ENCODE peak calls at places on chromosomes 12 and 14, in eight cellular contexts. M is OCI-LY7; R is NCI-H2081; D is dorsolateral prefrontal cortex; N is stimulated activated CD8-positive, alpha-beta memory T cell treated with anti-CD3 and anti-CD28 coated beads, Interleukin-7, amount 100 ng/mL, for 1 hour; P is endothelial cell; F is activated CD4-positive, alpha-beta T cell treated with anti-CD3 and anti-CD28 coated beads for 24 hours; A is NCI-H774. K is an unnamed sample.

GRCh38 chr12:131065801-131066200 is 112.1 kb downstream of the ADGRD1 start:
- DNase-seq in M (no peak), R (no peak), D (no peak), N (no peak), P (no peak), F (no peak), A (no peak), K (no peak)

GRCh38 chr12:113039911-113040425 is 16.6 kb upstream of the DTX1 start:
- DNase-seq in M (no peak), R (no peak), D (no peak), N (no peak), P (no peak), F (no peak), A (no peak), K (no peak)

GRCh38 chr12:57590536-57590891 is 478 bp upstream of the PIP4K2C start:
- DNase-seq in M (no peak), R (no peak), D (no peak), N (no peak), P (no peak), F (no peak), A (no peak), K (no peak)

GRCh38 chr12:57009949-57010626 is 3.7 kb upstream of the ZBTB39 start:
- DNase-seq in M (no peak), R (no peak), D (no peak), N (no peak), P (no peak), F (no peak), A (no peak), K (no peak)

GRCh38 chr14:80215756-80216581 is 4.7 kb upstream of the DIO2 start:
- DNase-seq in M (no peak), R (peak; percentile 10), D (no peak), N (no peak), P (no peak), F (no peak), A (no peak), K (no peak)

GRCh38 chr14:64266206-64266605 is 28.0 kb downstream of the ESR2 start:
- DNase-seq in M (peak; percentile 45), R (no peak), D (no peak), N (no peak), P (no peak), F (no peak), A (no peak), K (no peak)

GRCh38 chr14:47539065-47539464 is 136.3 kb downstream of the MDGA2 start:
- DNase-seq in M (peak; percentile 7), R (peak; percentile 27), D (peak; percentile 51), N (no peak), P (peak; percentile 6), F (no peak), A (no peak), K (peak; percentile 7)

GRCh38 chr12:31220633-31221565 is 105.1 kb downstream of the SINHCAF start:
- DNase-seq in M (no peak), R (no peak), D (no peak), N (no peak), P (no peak), F (no peak), A (peak; percentile 75), K (no peak)

GRCh38 chr12:15209782-15210181 is 11.4 kb downstream of the RERG start:
- DNase-seq in M (no peak), R (no peak), D (no peak), N (no peak), P (no peak), F (no peak), A (no peak), K (no peak)

GRCh38 chr12:67161322-67161918 is 107.7 kb upstream of the CAND1 start:
- DNase-seq in M (peak; percentile 49), R (peak; percentile 43), D (no peak), N (no peak), P (peak; percentile 40), F (peak; percentile 15), A (peak; percentile 13), K (peak; percentile 65)

GRCh38 chr14:90616881-90617280 is 199.3 kb downstream of the TTC7B start:
- DNase-seq in M (no peak), R (no peak), D (no peak), N (no peak), P (no peak), F (no peak), A (no peak), K (no peak)

GRCh38 chr14:61111145-61112130 is 130.4 kb downstream of the SLC38A6 start:
- DNase-seq in M (no peak), R (no peak), D (no peak), N (no peak), P (no peak), F (no peak), A (no peak), K (no peak)

GRCh38 chr14:52547027-52547426 is 5.3 kb downstream of the TXNDC16 start:
- DNase-seq in M (peak; percentile 21), R (no peak), D (no peak), N (no peak), P (no peak), F (no peak), A (no peak), K (no peak)

GRCh38 chr14:104215706-104216334 is 77.4 kb downstream of the KIF26A start:
- DNase-seq in M (no peak), R (no peak), D (no peak), N (no peak), P (no peak), F (no peak), A (no peak), K (no peak)

GRCh38 chr12:64522807-64523206 is 70.9 kb downstream of the TBK1 start:
- DNase-seq in M (no peak), R (no peak), D (no peak), N (no peak), P (no peak), F (no peak), A (no peak), K (no peak)

GRCh38 chr12:119696943-119697342 is 29.0 kb downstream of the PRKAB1 start:
- DNase-seq in M (no peak), R (no peak), D (no peak), N (no peak), P (no peak), F (no peak), A (no peak), K (no peak)

GRCh38 chr12:100221523-100221922 is 20.9 kb downstream of the ACTR6 start:
- DNase-seq in M (no peak), R (no peak), D (no peak), N (no peak), P (no peak), F (no peak), A (no peak), K (no peak)

GRCh38 chr12:51760231-51760630 is 88.3 kb downstream of the FIGNL2 start:
- DNase-seq in M (no peak), R (no peak), D (no peak), N (no peak), P (no peak), F (no peak), A (no peak), K (no peak)

GRCh38 chr14:68979722-68980552 is 835 bp upstream of the ACTN1 start:
- DNase-seq in M (no peak), R (peak; percentile 34), D (no peak), N (no peak), P (peak; percentile 38), F (no peak), A (no peak), K (no peak)

GRCh38 chr12:94059394-94060368 is 88.7 kb upstream of the PLXNC1 start:
- DNase-seq in M (no peak), R (no peak), D (no peak), N (no peak), P (no peak), F (no peak), A (no peak), K (no peak)

GRCh38 chr12:75478395-75478794 is 2.2 kb upstream of the GLIPR1 start:
- DNase-seq in M (peak; percentile 21), R (no peak), D (no peak), N (no peak), P (no peak), F (peak; percentile 21), A (no peak), K (no peak)

GRCh38 chr12:92911339-92911738 is 17.8 kb downstream of the EEA1 start:
- DNase-seq in M (no peak), R (no peak), D (no peak), N (no peak), P (no peak), F (no peak), A (no peak), K (no peak)

GRCh38 chr14:70654609-70655008 is 12.9 kb downstream of the TTC9 start:
- DNase-seq in M (peak; percentile 27), R (no peak), D (no peak), N (no peak), P (no peak), F (no peak), A (no peak), K (no peak)

GRCh38 chr14:104299993-104300761 is 161.8 kb downstream of the KIF26A start:
- DNase-seq in M (no peak), R (peak; percentile 28), D (no peak), N (no peak), P (no peak), F (no peak), A (peak; percentile 1), K (no peak)

GRCh38 chr12:46371718-46372130 is 849 bp downstream of the SLC38A2 start:
- DNase-seq in M (peak; percentile 70), R (peak; percentile 61), D (peak; percentile 74), N (peak; percentile 25), P (peak; percentile 57), F (no peak), A (peak; percentile 63), K (no peak)

GRCh38 chr14:66045572-66046021 is 440.6 kb upstream of the CCDC196 start:
- DNase-seq in M (no peak), R (no peak), D (no peak), N (no peak), P (peak; percentile 44), F (no peak), A (no peak), K (no peak)

GRCh38 chr12:80101126-80101525 is 1.8 kb downstream of the OTOGL start:
- DNase-seq in M (no peak), R (no peak), D (no peak), N (no peak), P (no peak), F (no peak), A (peak; percentile 6), K (peak; percentile 6)

GRCh38 chr14:70188608-70189540 is at the start of gene SLC8A3:
- DNase-seq in M (no peak), R (peak; percentile 85), D (peak; percentile 80), N (no peak), P (peak; percentile 55), F (no peak), A (no peak), K (no peak)

GRCh38 chr12:27554421-27555186 is 30.6 kb downstream of the PPFIBP1 start:
- DNase-seq in M (no peak), R (peak; percentile 6), D (peak; percentile 58), N (no peak), P (no peak), F (no peak), A (no peak), K (no peak)

GRCh38 chr12:91685917-91686316 is 459.7 kb downstream of the BTG1 start:
- DNase-seq in M (no peak), R (no peak), D (no peak), N (no peak), P (no peak), F (no peak), A (no peak), K (no peak)

GRCh38 chr12:56993346-56993745 is 13.0 kb downstream of the ZBTB39 start:
- DNase-seq in M (no peak), R (no peak), D (no peak), N (no peak), P (no peak), F (no peak), A (no peak), K (no peak)